ENCODE peak calls at places on chromosome 1, in six cellular contexts. E is breast epithelium, B is Caco-2, R is epithelial cell of esophagus, X is OCI-LY7, Z is WTC11. Q is an unnamed sample.

GRCh38 chr1:172359531-172359991 is 60.9 kb upstream of the C1orf105 start:
- DNase-seq in B (peak), E (no peak), R (peak), X (no peak), Z (no peak), Q (no peak)

GRCh38 chr1:20625176-20626097 is 7.8 kb upstream of the PINK1 start:
- DNase-seq in X (no peak), Z (peak), B (no peak), E (no peak), R (no peak), Q (no peak)

GRCh38 chr1:218171302-218171893 is 113.7 kb upstream of the RRP15 start:
- DNase-seq in B (peak), X (peak), E (no peak), Z (no peak), R (peak), Q (no peak)

GRCh38 chr1:203669739-203670138 is 43.1 kb downstream of the ATP2B4 start:
- DNase-seq in B (no peak), X (no peak), E (no peak), Z (no peak), R (peak), Q (no peak)

GRCh38 chr1:148166558-148167492 is 14.7 kb upstream of the NBPF11 start:
- DNase-seq in B (no peak), R (peak), E (no peak), X (peak), Z (no peak), Q (no peak)

GRCh38 chr1:177753655-177754054 is 216.2 kb downstream of the SEC16B start:
- DNase-seq in E (no peak), Z (no peak), R (no peak), X (no peak), B (no peak), Q (no peak)

GRCh38 chr1:13577846-13578245 is 5.8 kb upstream of the PDPN start:
- DNase-seq in Z (no peak), X (no peak), B (no peak), R (no peak), E (no peak), Q (no peak)

GRCh38 chr1:165595561-165595960 is 35.5 kb upstream of the MGST3 start:
- DNase-seq in R (peak), E (no peak), B (no peak), Z (no peak), X (no peak), Q (no peak)

GRCh38 chr1:170586321-170586855 is 54.4 kb downstream of the GORAB start:
- DNase-seq in X (no peak), E (no peak), Z (no peak), R (peak), B (no peak), Q (no peak)

GRCh38 chr1:45050931-45051748 is 39.1 kb downstream of the UROD start:
- DNase-seq in E (no peak), X (peak), B (no peak), R (no peak), Z (no peak), Q (no peak)

GRCh38 chr1:60527567-60527966 is 454.0 kb upstream of the C1orf87 start:
- DNase-seq in R (no peak), B (no peak), Z (no peak), E (no peak), X (no peak), Q (no peak)

GRCh38 chr1:243407284-243408018 is 151.6 kb downstream of the SDCCAG8 start:
- DNase-seq in Z (no peak), B (no peak), X (no peak), E (no peak), R (peak), Q (no peak)

GRCh38 chr1:230272557-230272956 is 153.6 kb downstream of the PGBD5 start:
- DNase-seq in E (peak), B (no peak), X (no peak), R (no peak), Z (no peak), Q (no peak)

GRCh38 chr1:78743626-78744025 is 94.0 kb downstream of the IFI44 start:
- DNase-seq in R (peak), X (no peak), B (no peak), Z (no peak), E (no peak), Q (no peak)

GRCh38 chr1:154519661-154520060 is 17.4 kb upstream of the SHE start:
- DNase-seq in E (no peak), Z (no peak), X (no peak), B (no peak), R (no peak), Q (no peak)

GRCh38 chr1:152543808-152544207 is 22.8 kb downstream of the LCE3E start:
- DNase-seq in E (no peak), X (peak), R (peak), Z (no peak), B (peak), Q (no peak)

GRCh38 chr1:190679444-190679843 is 201.8 kb upstream of the BRINP3 start:
- DNase-seq in X (no peak), E (no peak), Z (no peak), B (no peak), R (peak), Q (no peak)

GRCh38 chr1:232057896-232058274 is 431.3 kb downstream of the DISC1 start:
- DNase-seq in Z (no peak), B (peak), E (no peak), R (no peak), X (no peak), Q (no peak)

GRCh38 chr1:232062967-232063366 is 436.4 kb downstream of the DISC1 start:
- DNase-seq in E (no peak), B (no peak), Z (no peak), R (no peak), X (no peak), Q (no peak)

GRCh38 chr1:232057217-232057895 is 430.8 kb downstream of the DISC1 start:
- DNase-seq in B (no peak), R (no peak), E (no peak), Z (no peak), X (no peak), Q (no peak)

GRCh38 chr1:232059726-232060360 is 433.3 kb downstream of the DISC1 start:
- DNase-seq in Z (no peak), X (no peak), B (no peak), R (no peak), E (no peak), Q (no peak)
- TF ChIP-seq CTCF in Z (no peak), X (no peak), B (no peak), R (no peak), E (no peak), Q (no peak)

DNA sequence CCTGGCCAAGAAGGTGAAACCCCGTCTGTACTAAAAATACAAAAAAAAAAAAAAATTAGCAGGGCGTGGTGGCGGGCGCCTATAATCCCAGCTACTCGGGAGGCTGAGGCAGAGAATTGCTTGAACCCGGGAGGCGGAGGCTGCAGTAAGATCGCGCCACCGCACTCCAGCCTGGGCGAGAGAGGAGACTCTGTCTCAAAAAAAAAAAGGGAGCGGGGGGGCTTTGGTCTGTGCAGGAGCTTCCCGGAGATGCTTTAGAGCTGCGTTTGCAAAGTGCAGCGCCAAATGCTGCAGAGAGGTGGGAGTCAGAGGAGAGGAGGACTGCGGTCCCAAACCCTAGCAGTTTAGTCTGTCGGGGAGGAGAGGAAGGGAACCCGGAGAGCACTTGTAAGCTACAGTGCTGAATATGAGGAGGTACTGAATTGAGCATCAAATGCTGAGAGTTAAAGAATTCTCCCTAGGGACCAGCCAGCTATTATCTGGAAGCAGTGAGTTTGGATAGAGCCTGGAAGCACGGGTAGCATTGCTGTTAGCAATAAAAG is 569 bp downstream of the FALEC start:
- DNase-seq in E (no peak), B (peak), R (no peak), Z (no peak), X (peak), Q (no peak)
- TF ChIP-seq CTCF in E (no peak), B (no peak), R (no peak), Z (no peak), X (no peak), Q (no peak)

GRCh38 chr1:67830928-67831596 is 2.2 kb downstream of the GNG12 start:
- DNase-seq in B (no peak), Z (no peak), R (no peak), X (no peak), E (no peak), Q (no peak)

GRCh38 chr1:67833595-67833926 is 294 bp upstream of the GNG12 start:
- DNase-seq in E (no peak), R (no peak), X (no peak), B (no peak), Z (no peak), Q (peak)

GRCh38 chr1:67832737-67833594 is at the start of gene GNG12:
- DNase-seq in Z (peak), X (no peak), R (peak), E (peak), B (peak), Q (peak)

GRCh38 chr1:67830226-67830625 is 3.0 kb downstream of the GNG12 start:
- DNase-seq in E (no peak), Z (no peak), R (peak), X (no peak), B (no peak), Q (no peak)

GRCh38 chr1:67831850-67832513 is 1.3 kb downstream of the GNG12 start:
- DNase-seq in X (no peak), Z (no peak), B (peak), E (peak), R (peak), Q (no peak)
- TF ChIP-seq CTCF in X (no peak), Z (no peak), B (no peak), E (peak), R (no peak), Q (peak)

GRCh38 chr1:23670709-23671108 is 20.9 kb upstream of the RPL11 start:
- DNase-seq in X (no peak), B (no peak), R (no peak), E (no peak), Z (no peak), Q (no peak)

GRCh38 chr1:23667411-23667810 is 24.2 kb upstream of the RPL11 start:
- DNase-seq in R (no peak), E (no peak), B (peak), Z (no peak), X (peak), Q (no peak)

GRCh38 chr1:23673086-23673813 is 18.4 kb upstream of the RPL11 start:
- DNase-seq in R (peak), X (no peak), Z (peak), B (peak), E (no peak), Q (no peak)
- TF ChIP-seq CTCF in R (peak), X (no peak), Z (no peak), B (no peak), E (no peak), Q (no peak)

GRCh38 chr1:213070399-213070798 is 19.4 kb downstream of the RPS6KC1 start:
- DNase-seq in Z (no peak), B (peak), R (peak), X (peak), E (no peak), Q (no peak)
- TF ChIP-seq CTCF in Z (no peak), B (peak), R (peak), X (peak), E (no peak), Q (peak)

GRCh38 chr1:159927887-159928431 is 2.7 kb upstream of the TAGLN2 start:
- DNase-seq in Z (no peak), R (no peak), E (no peak), X (no peak), B (no peak), Q (no peak)
- TF ChIP-seq CTCF in Z (no peak), R (no peak), E (no peak), X (no peak), B (no peak), Q (no peak)

DNA sequence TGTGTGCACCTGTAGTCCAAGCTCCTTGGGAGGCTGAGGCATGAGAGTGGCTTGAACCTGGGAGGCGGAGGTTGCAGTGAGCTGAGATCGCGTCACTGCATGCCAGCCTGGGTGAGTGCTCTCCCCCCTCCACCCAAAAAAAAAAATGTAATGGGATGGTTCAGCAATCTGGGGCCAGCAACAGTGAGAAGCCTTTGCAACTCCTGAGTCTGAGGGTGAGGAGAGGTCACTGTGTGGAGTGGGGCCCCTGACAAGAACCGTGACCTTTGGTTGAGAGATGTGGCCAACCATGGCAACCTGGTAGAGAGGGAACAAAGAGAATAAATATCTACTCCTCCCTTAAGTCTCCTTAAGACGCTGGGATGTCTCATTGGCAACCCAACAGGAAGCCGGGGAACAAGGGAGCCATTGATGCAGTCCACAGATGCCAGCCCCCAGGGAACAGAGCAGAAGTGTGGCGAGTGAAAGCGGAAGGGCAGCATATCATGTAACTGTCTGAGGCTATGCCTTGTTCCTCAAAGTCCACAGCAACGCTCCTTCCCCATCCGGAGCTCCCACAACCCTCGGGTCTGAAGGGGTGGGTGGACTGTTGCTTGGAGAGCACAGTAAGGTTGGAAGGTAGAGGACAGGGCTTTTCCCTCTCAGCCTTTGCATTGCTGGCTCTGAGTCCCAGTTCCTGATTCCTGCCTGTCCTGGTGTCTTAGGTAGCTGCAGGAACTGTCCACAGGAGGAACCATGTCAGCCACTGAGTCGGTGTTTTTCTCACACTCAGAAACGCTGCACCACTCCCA is 8.3 kb downstream of the TRNP1 start:
- DNase-seq in X (peak), B (no peak), E (peak), R (peak), Z (no peak), Q (no peak)
- TF ChIP-seq CTCF in X (no peak), B (no peak), E (peak), R (peak), Z (no peak), Q (no peak)

GRCh38 chr1:245341738-245342137 is 187.0 kb downstream of the KIF26B start:
- DNase-seq in B (no peak), E (no peak), Z (no peak), X (no peak), R (no peak), Q (no peak)

GRCh38 chr1:245348626-245349025 is 193.8 kb downstream of the KIF26B start:
- DNase-seq in B (no peak), Z (no peak), X (no peak), R (no peak), E (no peak), Q (no peak)

DNA sequence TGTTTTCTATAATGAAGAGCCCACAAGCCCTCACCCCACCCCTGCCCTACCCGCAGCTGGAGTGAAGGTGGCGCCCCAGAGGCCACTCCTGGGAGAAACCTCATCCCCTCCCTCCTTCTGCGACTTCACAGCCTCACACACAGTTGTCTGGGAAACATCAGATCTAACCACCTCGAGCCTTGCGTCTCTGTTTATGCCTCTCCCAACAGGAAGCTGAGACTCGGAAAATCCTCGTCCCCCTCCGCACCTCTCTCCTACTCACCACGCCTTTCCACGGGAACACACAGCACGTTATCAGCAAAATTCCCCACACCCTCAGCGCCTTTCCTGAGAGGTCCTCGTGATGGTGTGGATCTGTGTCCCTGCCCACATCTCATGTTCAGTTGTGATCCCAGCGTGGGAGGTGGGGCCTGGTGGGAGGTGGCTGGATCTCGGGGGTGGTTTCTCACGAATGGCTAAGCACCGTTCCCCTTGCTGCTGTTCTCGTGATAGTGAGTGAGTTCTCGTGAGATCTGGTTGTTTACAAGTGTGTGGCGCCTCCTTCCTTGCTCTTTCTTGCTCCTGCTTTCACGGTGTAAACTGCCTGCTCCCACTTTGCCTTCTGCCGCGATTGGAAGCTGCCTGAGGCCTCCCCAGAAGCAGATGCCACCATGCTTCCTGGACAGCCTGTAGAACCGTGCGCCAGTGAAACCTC is 190.6 kb downstream of the KIF26B start:
- DNase-seq in X (no peak), Z (peak), E (no peak), B (no peak), R (no peak), Q (no peak)
- TF ChIP-seq CTCF in X (peak), Z (no peak), E (no peak), B (no peak), R (no peak), Q (no peak)

GRCh38 chr1:100359139-100359538 is 6.8 kb downstream of the CDC14A start:
- DNase-seq in E (no peak), B (no peak), Z (no peak), R (no peak), X (no peak), Q (no peak)

GRCh38 chr1:100354971-100355394 is 2.7 kb downstream of the CDC14A start:
- DNase-seq in Z (no peak), R (peak), B (peak), X (peak), E (no peak), Q (no peak)

GRCh38 chr1:100360790-100361232 is 8.5 kb downstream of the CDC14A start:
- DNase-seq in B (no peak), E (no peak), X (no peak), Z (no peak), R (no peak), Q (no peak)

GRCh38 chr1:100361249-100362089 is 9.2 kb downstream of the CDC14A start:
- DNase-seq in X (no peak), Z (no peak), B (no peak), R (peak), E (no peak), Q (no peak)

GRCh38 chr1:100358210-100358609 is 5.9 kb downstream of the CDC14A start:
- DNase-seq in R (no peak), Z (no peak), E (no peak), X (peak), B (no peak), Q (no peak)
- TF ChIP-seq CTCF in R (no peak), Z (no peak), E (no peak), X (peak), B (peak), Q (peak)